ENCODE peak calls at places on chromosomes 16 and 17, in nine cellular contexts. B is OCI-LY7, N is endodermal cell, Q is tibial nerve, C is mucosa of descending colon, U is transverse colon, G is hepatocyte, I is Peyer's patch, R is GM06990. P is an unnamed sample.

GRCh38 chr17:17186051-17186450 is 20.1 kb downstream of the PLD6 start:
- DNase-seq in B (no peak), Q (no peak), U (no peak), R (no peak), G (peak), C (no peak), N (no peak), I (no peak), P (no peak)

GRCh38 chr17:72476575-72476986 is 355.8 kb downstream of the SOX9 start:
- DNase-seq in U (no peak), B (no peak), C (no peak), R (no peak), N (peak), G (no peak), I (no peak), Q (no peak), P (no peak)

GRCh38 chr17:32671891-32672290 is 185.1 kb downstream of the CDK5R1 start:
- DNase-seq in B (no peak), Q (peak), G (no peak), R (no peak), N (no peak), U (peak), I (no peak), C (no peak), P (no peak)

GRCh38 chr16:80500116-80500859 is 40.5 kb upstream of the DYNLRB2 start:
- DNase-seq in B (peak), Q (no peak), I (no peak), R (no peak), N (no peak), G (no peak), U (no peak), C (no peak), P (no peak)

GRCh38 chr17:19654901-19655300 is 6.3 kb downstream of the ALDH3A2 start:
- DNase-seq in C (no peak), R (no peak), I (no peak), U (no peak), G (no peak), Q (no peak), N (no peak), B (no peak), P (no peak)

GRCh38 chr16:67504190-67505021 is 21.1 kb upstream of the AGRP start:
- DNase-seq in G (no peak), R (peak), B (peak), Q (no peak), C (peak), U (peak), I (no peak), N (no peak), P (peak)

GRCh38 chr16:13062219-13062618 is 160.8 kb downstream of the SHISA9 start:
- DNase-seq in N (no peak), Q (no peak), B (no peak), U (no peak), G (no peak), I (no peak), R (no peak), C (no peak), P (no peak)

GRCh38 chr17:78674595-78675315 is 97.6 kb upstream of the DNAH17 start:
- DNase-seq in G (no peak), I (no peak), C (no peak), U (no peak), R (no peak), Q (no peak), B (no peak), N (peak), P (no peak)

GRCh38 chr17:12509836-12510235 is 155.9 kb upstream of the MYOCD start:
- DNase-seq in R (no peak), N (no peak), Q (no peak), B (no peak), U (no peak), G (no peak), I (no peak), C (no peak), P (no peak)

GRCh38 chr16:80792031-80792430 is 12.4 kb downstream of the CDYL2 start:
- DNase-seq in R (no peak), C (no peak), N (no peak), U (no peak), I (no peak), B (no peak), Q (no peak), G (no peak), P (peak)

GRCh38 chr16:86852135-86852534 is 273.8 kb downstream of the FOXL1 start:
- DNase-seq in I (no peak), G (no peak), U (no peak), C (no peak), R (no peak), Q (no peak), B (no peak), N (no peak), P (no peak)

GRCh38 chr17:2421315-2422147 is 20.7 kb upstream of the MNT start:
- DNase-seq in N (peak), Q (no peak), G (no peak), I (no peak), U (no peak), B (peak), R (no peak), C (no peak), P (no peak)

GRCh38 chr17:76032073-76032779 is 5.1 kb upstream of the EVPL start:
- DNase-seq in G (no peak), U (no peak), R (no peak), B (no peak), I (no peak), N (no peak), Q (no peak), C (no peak), P (no peak)

GRCh38 chr17:66711936-66712335 is 123.0 kb upstream of the CACNG5 start:
- DNase-seq in R (no peak), Q (peak), C (peak), B (no peak), N (peak), U (peak), I (peak), G (peak), P (peak)

GRCh38 chr17:64441772-64442549 is 7.0 kb upstream of the MILR1 start:
- DNase-seq in N (no peak), I (no peak), C (no peak), B (no peak), U (peak), Q (no peak), G (no peak), R (peak), P (peak)
- H3K4me3 ChIP-seq in N (no peak), I (no peak), C (no peak), B (no peak), U (no peak), Q (no peak), G (no peak), R (no peak), P (no peak)

GRCh38 chr16:6689643-6690042 is 643.0 kb upstream of the RBFOX1 start:
- DNase-seq in N (no peak), G (no peak), C (no peak), R (no peak), Q (no peak), B (no peak), I (no peak), U (no peak), P (no peak)

GRCh38 chr16:6687593-6687992 is 645.1 kb upstream of the RBFOX1 start:
- DNase-seq in B (no peak), U (no peak), C (no peak), R (no peak), Q (no peak), N (no peak), G (no peak), I (no peak), P (no peak)

GRCh38 chr16:6682142-6682811 is 650.4 kb upstream of the RBFOX1 start:
- DNase-seq in U (peak), C (no peak), I (peak), R (no peak), G (peak), Q (no peak), B (peak), N (peak), P (no peak)

GRCh38 chr16:6684076-6684673 is 648.5 kb upstream of the RBFOX1 start:
- DNase-seq in R (no peak), G (peak), U (peak), N (peak), Q (no peak), C (no peak), I (no peak), B (peak), P (no peak)
- TF ChIP-seq CTCF in R (peak), G (peak), U (peak), N (peak), Q (peak), C (no peak), I (peak), B (peak), P (no peak)

GRCh38 chr16:3797473-3797872 is 80.1 kb upstream of the TRAP1 start:
- DNase-seq in R (no peak), I (no peak), N (no peak), Q (no peak), C (no peak), G (no peak), U (no peak), B (no peak), P (no peak)
- H3K4me3 ChIP-seq in R (no peak), I (no peak), N (no peak), Q (no peak), C (no peak), G (no peak), U (no peak), B (no peak), P (no peak)

GRCh38 chr17:80826955-80827645 is 164.5 kb upstream of the CHMP6 start:
- DNase-seq in C (no peak), Q (peak), B (no peak), N (peak), U (no peak), I (peak), R (no peak), G (peak), P (peak)
- TF ChIP-seq CTCF in C (no peak), Q (no peak), B (no peak), N (no peak), U (no peak), I (no peak), R (no peak), G (no peak), P (peak)

DNA sequence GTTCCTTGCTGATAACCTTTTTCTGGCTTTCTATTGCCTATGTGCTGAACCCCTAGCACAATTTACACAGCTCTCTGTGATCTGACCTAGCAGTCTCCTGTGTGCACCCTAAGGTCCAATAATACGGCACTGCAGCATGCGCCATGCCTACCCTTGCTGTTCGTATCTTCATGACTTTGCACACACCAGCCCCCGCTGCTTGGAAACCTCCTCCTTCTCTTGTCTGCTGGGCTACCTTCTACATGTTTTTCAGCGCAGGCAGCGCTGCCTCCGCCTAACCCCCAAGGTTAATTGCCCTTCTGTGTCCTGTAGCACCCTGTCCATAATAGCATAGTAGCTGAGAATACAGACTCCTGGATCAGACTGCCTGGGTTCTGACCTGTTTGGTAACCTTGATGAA is 1.4 kb downstream of the STARD3 start:
- DNase-seq in I (no peak), B (no peak), G (no peak), U (no peak), C (no peak), R (no peak), N (no peak), Q (no peak), P (no peak)
- H3K4me3 ChIP-seq in I (peak), B (peak), G (peak), U (no peak), C (no peak), R (peak), N (peak), Q (peak), P (no peak)

DNA sequence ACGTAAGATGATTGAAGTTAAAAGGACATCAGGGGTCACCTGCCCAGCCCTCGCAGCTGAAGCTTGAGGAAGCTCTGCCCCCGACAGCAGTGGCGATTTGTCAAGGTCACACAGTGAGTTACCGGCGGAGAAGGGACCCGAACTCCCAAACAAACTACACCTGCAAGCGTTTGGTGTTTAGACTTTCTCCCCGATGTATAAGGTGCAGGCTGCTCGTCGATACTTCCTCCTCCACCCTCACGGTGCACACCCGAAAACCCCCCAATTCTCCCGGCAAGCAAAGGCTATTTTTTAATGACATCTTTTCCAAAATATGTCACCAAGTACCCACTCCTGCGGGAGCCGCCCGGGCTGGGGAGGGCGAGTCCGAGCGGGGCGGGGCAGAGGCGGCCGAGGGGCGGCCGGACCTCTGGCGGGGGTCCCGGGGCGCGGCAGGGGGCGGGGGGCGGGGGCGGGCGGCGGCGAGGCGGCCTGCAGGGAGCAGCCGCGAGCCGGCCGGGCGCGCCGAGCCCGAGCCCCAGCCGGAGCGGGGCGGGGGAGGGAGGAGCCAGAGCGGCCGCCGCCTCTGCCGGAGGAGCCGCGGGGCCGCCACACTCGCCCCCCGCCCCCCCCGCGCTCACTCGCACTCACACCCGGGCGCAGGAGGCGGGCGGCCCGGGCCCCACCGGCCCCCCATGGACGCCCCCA is at the start of gene THRA:
- DNase-seq in I (peak), U (peak), G (peak), B (peak), R (peak), C (peak), N (peak), Q (peak), P (peak)
- TF ChIP-seq CTCF in I (peak), U (peak), G (no peak), B (peak), R (no peak), C (no peak), N (no peak), Q (peak), P (no peak)

GRCh38 chr16:3575491-3575890 is 1.7 kb downstream of the NLRC3 start:
- DNase-seq in R (no peak), B (no peak), U (no peak), Q (no peak), G (no peak), N (no peak), I (no peak), C (no peak), P (no peak)
- H3K4me3 ChIP-seq in R (peak), B (peak), U (no peak), Q (no peak), G (no peak), N (no peak), I (peak), C (no peak), P (no peak)

DNA sequence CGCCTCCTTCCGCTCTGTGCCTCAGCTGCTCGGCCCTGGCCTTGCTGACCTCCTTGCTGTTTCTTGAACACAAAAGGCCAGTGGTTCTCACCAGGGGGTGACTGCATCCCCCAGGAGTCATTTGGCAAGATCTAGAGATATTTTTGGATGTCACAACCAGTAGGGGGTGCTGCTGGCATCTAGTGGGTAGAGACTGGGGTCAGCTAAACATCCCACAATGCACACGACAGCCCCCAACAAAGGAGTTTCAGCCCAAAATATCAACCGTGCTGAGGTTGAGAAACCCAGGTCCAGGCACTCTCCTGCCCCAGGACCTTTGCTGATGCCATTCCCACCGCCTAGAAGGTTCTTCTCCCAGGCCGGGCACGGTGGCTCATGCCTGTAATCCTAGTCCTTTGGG is 39.7 kb downstream of the ABCC6 start:
- DNase-seq in C (no peak), I (no peak), G (no peak), U (no peak), Q (no peak), B (peak), N (peak), R (no peak), P (no peak)
- TF ChIP-seq CTCF in C (no peak), I (no peak), G (no peak), U (no peak), Q (no peak), B (peak), N (peak), R (peak), P (no peak)

P was measured in astrocyte of the spinal cord.